ENCODE peak calls at places on chromosomes 4 and X, in eight cellular contexts. N is upper lobe of left lung, L is H9, S is left ventricle myocardium inferior, X is cardiac fibroblast, Y is kidney, T is lower lobe of right lung, D is DND-41. C is an unnamed sample.

GRCh38 chr4:27684501-27685077 is 823.9 kb downstream of the STIM2 start:
- DNase-seq in S (peak), Y (peak), T (peak), L (peak), X (peak), D (peak), N (no peak), C (no peak)

GRCh38 chr4:119300072-119300387 is 21.9 kb downstream of the FABP2 start:
- DNase-seq in Y (peak), T (peak), X (peak), L (no peak), N (no peak), D (no peak), S (peak), C (no peak)

GRCh38 chr4:43325220-43325967 is 432.9 kb downstream of the GRXCR1 start:
- DNase-seq in X (no peak), S (no peak), N (no peak), L (no peak), Y (no peak), D (no peak), T (no peak), C (no peak)

GRCh38 chrX:334331-334891 is 15.8 kb upstream of the GTPBP6 start:
- DNase-seq in T (peak), S (peak), N (peak), L (no peak), Y (peak), X (no peak), D (no peak), C (no peak)

GRCh38 chr4:105140684-105141490 is 5.8 kb upstream of the TET2 start:
- DNase-seq in Y (no peak), L (no peak), S (no peak), T (no peak), N (no peak), X (peak), D (peak), C (no peak)

GRCh38 chr4:148065069-148065468 is 333.2 kb downstream of the ARHGAP10 start:
- DNase-seq in L (no peak), Y (no peak), D (no peak), S (no peak), X (peak), N (no peak), T (no peak), C (no peak)

GRCh38 chr4:7168106-7168505 is 24.2 kb upstream of the SORCS2 start:
- DNase-seq in N (no peak), X (no peak), S (no peak), T (no peak), L (peak), D (no peak), Y (no peak), C (no peak)

GRCh38 chr4:94452476-94453300 is 946 bp downstream of the PDLIM5 start:
- DNase-seq in D (no peak), T (peak), L (peak), X (peak), N (peak), S (peak), Y (peak), C (peak)

GRCh38 chr4:73315091-73315490 is 56.5 kb upstream of the ANKRD17 start:
- DNase-seq in L (no peak), X (peak), Y (no peak), T (no peak), D (no peak), N (no peak), S (no peak), C (no peak)

GRCh38 chr4:40587826-40588225 is 41.8 kb downstream of the RBM47 start:
- DNase-seq in X (peak), S (no peak), N (no peak), D (no peak), T (peak), L (no peak), Y (no peak), C (no peak)

GRCh38 chr4:89539797-89540711 is 232.5 kb upstream of the GPRIN3 start:
- DNase-seq in D (no peak), T (no peak), N (no peak), L (no peak), X (peak), S (no peak), Y (no peak), C (no peak)

GRCh38 chrX:26037367-26037766 is 100.8 kb upstream of the MAGEB18 start:
- DNase-seq in D (no peak), L (no peak), Y (no peak), S (no peak), T (no peak), X (no peak), N (no peak), C (no peak)

GRCh38 chr4:128604840-128605239 is 204.7 kb upstream of the JADE1 start:
- DNase-seq in N (no peak), Y (no peak), L (no peak), X (no peak), S (no peak), D (no peak), T (no peak), C (no peak)

GRCh38 chr4:171880136-171880535 is 66.9 kb downstream of the GALNTL6 start:
- DNase-seq in Y (no peak), N (no peak), X (peak), D (no peak), S (no peak), T (no peak), L (no peak), C (no peak)

GRCh38 chr4:54940996-54941395 is 184.4 kb downstream of the KDR start:
- DNase-seq in S (no peak), N (no peak), T (no peak), L (no peak), D (no peak), X (no peak), Y (no peak), C (no peak)

GRCh38 chrX:77070108-77070918 is 376.9 kb upstream of the FGF16 start:
- DNase-seq in D (no peak), S (no peak), N (no peak), T (no peak), Y (no peak), L (no peak), X (no peak), C (no peak)

GRCh38 chrX:10904220-10904619 is 206.9 kb upstream of the HCCS start:
- DNase-seq in S (no peak), Y (no peak), X (no peak), D (no peak), L (no peak), N (no peak), T (no peak), C (no peak)

GRCh38 chr4:186037692-186038658 is 31.0 kb upstream of the TLR3 start:
- DNase-seq in N (no peak), X (peak), T (no peak), L (no peak), D (peak), S (no peak), Y (no peak), C (no peak)

GRCh38 chr4:77433102-77433733 is 172.4 kb upstream of the CXCL13 start:
- DNase-seq in D (peak), L (peak), X (peak), T (no peak), Y (no peak), S (no peak), N (no peak), C (no peak)

GRCh38 chr4:103099691-103100392 is at the start of gene BDH2:
- DNase-seq in N (no peak), S (no peak), D (peak), T (no peak), L (peak), X (peak), Y (no peak), C (no peak)

GRCh38 chr4:170391066-170391754 is 301.5 kb upstream of the AADAT start:
- DNase-seq in X (peak), N (no peak), Y (no peak), S (no peak), D (no peak), L (no peak), T (no peak), C (no peak)

GRCh38 chr4:119087656-119088055 is 48.0 kb upstream of the MYOZ2 start:
- DNase-seq in D (no peak), L (no peak), S (no peak), T (no peak), X (no peak), N (no peak), Y (no peak), C (no peak)

GRCh38 chr4:69518543-69519198 is 23.0 kb upstream of the UGT2B4 start:
- DNase-seq in N (no peak), L (no peak), T (no peak), S (no peak), D (no peak), X (no peak), Y (no peak), C (no peak)

GRCh38 chr4:5979981-5980380 is 38.2 kb downstream of the C4orf50 start:
- DNase-seq in S (no peak), Y (no peak), T (no peak), L (peak), N (no peak), X (no peak), D (no peak), C (no peak)

GRCh38 chr4:81896936-81897335 is 425.2 kb upstream of the RASGEF1B start:
- DNase-seq in X (no peak), Y (no peak), N (no peak), S (no peak), T (no peak), D (no peak), L (no peak), C (no peak)

GRCh38 chr4:2285665-2286381 is 23.9 kb upstream of the MXD4 start:
- DNase-seq in S (peak), T (peak), D (no peak), N (peak), Y (peak), L (no peak), X (no peak), C (no peak)

GRCh38 chr4:136939781-136940180 is 592.5 kb downstream of the PCDH18 start:
- DNase-seq in X (no peak), D (no peak), T (no peak), N (no peak), Y (no peak), S (no peak), L (no peak), C (no peak)

GRCh38 chr4:176767183-176767582 is 25.5 kb downstream of the VEGFC start:
- DNase-seq in L (no peak), S (no peak), X (peak), D (no peak), N (no peak), Y (no peak), T (no peak), C (no peak)

GRCh38 chr4:76108467-76109181 is 34.1 kb downstream of the ART3 start:
- DNase-seq in D (no peak), N (no peak), S (no peak), Y (no peak), X (peak), L (no peak), T (no peak), C (no peak)
- TF ChIP-seq CTCF in D (peak), N (no peak), S (no peak), Y (no peak), X (no peak), L (peak), T (no peak), C (no peak)

GRCh38 chrX:17355976-17356375 is 19.0 kb upstream of the NHS start:
- DNase-seq in S (no peak), N (no peak), L (peak), X (no peak), Y (no peak), T (no peak), D (no peak), C (no peak)
- TF ChIP-seq CTCF in S (no peak), N (no peak), L (peak), X (no peak), Y (no peak), T (no peak), D (no peak), C (no peak)

GRCh38 chrX:82230013-82230412 is 1028.1 kb downstream of the SH3BGRL start:
- DNase-seq in L (no peak), S (no peak), Y (no peak), X (no peak), T (no peak), D (no peak), N (no peak), C (no peak)
- TF ChIP-seq CTCF in L (peak), S (no peak), Y (no peak), X (no peak), T (no peak), D (peak), N (no peak), C (no peak)

DNA sequence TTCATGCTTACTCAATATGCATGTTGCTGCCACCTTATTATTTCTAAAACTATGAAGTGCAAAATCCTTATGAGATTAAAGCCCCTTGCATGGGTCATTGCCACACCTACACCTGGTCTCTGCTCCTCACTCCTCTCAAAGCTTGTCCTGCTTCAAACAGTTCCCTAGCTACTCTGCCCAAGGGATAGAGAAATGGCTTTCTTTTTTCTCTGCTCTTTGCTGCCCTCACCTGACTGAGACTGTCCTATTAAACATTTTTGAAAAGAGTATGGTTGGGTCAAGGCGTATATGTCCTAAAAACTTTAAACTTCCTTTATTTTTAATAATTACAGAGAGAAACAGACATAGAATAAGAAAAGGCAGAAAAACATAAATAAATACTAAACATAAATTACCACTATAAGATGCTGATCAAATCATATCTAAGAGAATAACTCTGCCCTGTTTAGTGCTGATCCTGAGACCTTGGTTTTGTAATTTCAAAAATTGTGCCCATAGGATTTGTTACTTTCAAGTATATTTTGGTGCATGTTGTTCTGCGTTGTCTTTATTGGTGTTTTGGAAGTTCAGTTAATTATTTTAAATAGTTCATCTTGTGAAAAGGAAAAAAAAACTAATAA is 704.9 kb upstream of the PABPC4L start:
- DNase-seq in Y (no peak), N (no peak), X (peak), S (no peak), L (peak), D (peak), T (no peak), C (no peak)
- TF ChIP-seq CTCF in Y (peak), N (no peak), X (no peak), S (peak), L (peak), D (peak), T (no peak), C (peak)

DNA sequence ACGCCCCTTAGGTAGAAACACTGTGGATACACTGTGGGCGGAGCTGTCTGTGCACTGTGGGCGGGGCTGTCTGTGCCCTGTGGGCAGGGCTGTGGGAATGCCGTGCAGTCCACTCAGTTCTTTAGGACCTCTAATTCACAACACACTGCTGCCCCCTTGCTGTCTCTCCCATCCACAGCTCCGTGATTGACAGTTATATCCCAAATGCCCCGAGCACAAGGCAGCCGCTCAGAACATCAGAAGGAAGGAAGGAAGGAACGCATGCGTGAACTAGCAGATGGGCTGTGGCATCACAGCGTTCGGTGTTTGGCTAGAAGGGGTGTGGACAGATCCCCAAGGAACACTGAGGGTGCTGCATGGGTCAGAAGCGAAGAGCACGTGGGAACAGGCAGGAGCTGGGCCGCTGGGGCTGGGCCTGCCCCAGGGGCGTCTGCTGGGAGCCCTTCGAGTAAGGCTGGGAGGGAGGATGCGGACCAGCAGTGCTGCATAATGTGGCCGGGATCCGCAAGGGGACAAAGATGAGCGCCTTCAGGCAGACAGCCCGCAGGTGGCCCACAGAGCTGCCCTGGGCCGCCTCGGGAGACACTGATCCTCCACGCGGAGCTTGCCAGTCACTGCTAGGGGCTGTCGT is 29.8 kb downstream of the ACOX3 start:
- DNase-seq in D (peak), X (peak), N (no peak), S (peak), Y (no peak), T (peak), L (peak), C (no peak)
- TF ChIP-seq CTCF in D (peak), X (peak), N (peak), S (peak), Y (peak), T (peak), L (peak), C (peak)